ENCODE peak calls at places on chromosomes 16 and 17, in six cellular contexts. P, Q, Y, W, N and A are unnamed samples.

GRCh38 chr16:57185945-57186629 is at the start of the genes PSME3IP1 and RSPRY1:
- DNase-seq in Y (peak), N (peak), W (peak), Q (peak), P (peak), A (peak)

GRCh38 chr17:31680126-31680525 is 178.9 kb downstream of the COPRS start:
- DNase-seq in P (no peak), N (no peak), W (no peak), Q (no peak), Y (no peak), A (no peak)

GRCh38 chr16:19274178-19274797 is 11.2 kb upstream of the CLEC19A start:
- DNase-seq in Y (no peak), P (no peak), N (no peak), Q (peak), W (no peak), A (no peak)

GRCh38 chr17:65456368-65457151 is 104.9 kb downstream of the AXIN2 start:
- DNase-seq in Y (no peak), W (no peak), P (no peak), N (no peak), Q (no peak), A (no peak)

GRCh38 chr17:78291944-78292910 is 60.8 kb downstream of the TMEM235 start:
- DNase-seq in N (no peak), P (no peak), W (no peak), Q (no peak), Y (no peak), A (no peak)

GRCh38 chr17:48023408-48024148 is 14.0 kb downstream of the COPZ2 start:
- DNase-seq in W (peak), P (peak), Q (peak), Y (peak), N (peak), A (peak)

GRCh38 chr17:21460358-21460757 is 84.2 kb downstream of the KCNJ12 start:
- DNase-seq in N (no peak), W (no peak), P (no peak), Q (no peak), Y (peak), A (no peak)

GRCh38 chr17:823501-823902 is 41.3 kb downstream of the MRM3 start:
- DNase-seq in P (no peak), N (no peak), W (no peak), Y (no peak), Q (no peak), A (no peak)

GRCh38 chr16:11067697-11068141 is 123.4 kb downstream of the CLEC16A start:
- DNase-seq in W (no peak), N (no peak), Y (no peak), Q (no peak), P (no peak), A (no peak)

GRCh38 chr16:67164599-67165061 is at the start of gene HSF4:
- DNase-seq in Y (peak), W (peak), P (peak), Q (no peak), N (no peak), A (no peak)